ENCODE peak calls at places on chromosomes 3 and 15, in five cellular contexts. S is frontal cortex, V is activated gamma-delta T cell treated with Interleukin-2 at 50 U/mL for 16 hours, R is thoracic aorta, C is GM23248. D is an unnamed sample.

GRCh38 chr3:45583021-45583851 is 11.3 kb upstream of the LIMD1 start:
- DNase-seq in S (peak), V (no peak), R (no peak), C (no peak), D (no peak)

GRCh38 chr15:45407786-45408185 is 29.4 kb upstream of the GATM start:
- DNase-seq in S (no peak), V (no peak), R (no peak), C (no peak), D (no peak)

GRCh38 chr15:101276501-101277037 is 716 bp downstream of the SELENOS start:
- DNase-seq in S (no peak), V (no peak), R (no peak), C (peak), D (peak)

GRCh38 chr3:196218155-196218712 is 1.9 kb downstream of the SLC51A start:
- DNase-seq in S (no peak), V (no peak), R (no peak), C (no peak), D (no peak)

GRCh38 chr15:70826634-70827033 is 27.3 kb downstream of the LARP6 start:
- DNase-seq in S (no peak), V (no peak), R (peak), C (peak), D (peak)

GRCh38 chr15:100759698-100760356 is 119.8 kb upstream of the ALDH1A3 start:
- DNase-seq in S (no peak), V (no peak), R (no peak), C (peak), D (peak)

GRCh38 chr3:64685800-64686445 is 1.9 kb downstream of the ADAMTS9 start:
- DNase-seq in S (peak), V (no peak), R (peak), C (peak), D (peak)

GRCh38 chr15:38670142-38671002 is 105.8 kb upstream of the RASGRP1 start:
- DNase-seq in S (no peak), V (peak), R (no peak), C (peak), D (no peak)

GRCh38 chr15:73105064-73105463 is 52.8 kb downstream of the NEO1 start:
- DNase-seq in S (no peak), V (no peak), R (no peak), C (no peak), D (no peak)

D was measured in MCF 10A.